ENCODE peak calls at places on chromosome X, in four cellular contexts. K is suprapubic skin, O is A549, V is sigmoid colon. P is an unnamed sample.

GRCh38 chrX:7088968-7089615 is 58.4 kb upstream of the STS start:
- DNase-seq in K (no peak), O (no peak), V (no peak), P (no peak)

GRCh38 chrX:136714626-136715599 is 65.8 kb downstream of the ARHGEF6 start:
- DNase-seq in K (no peak), O (no peak), V (no peak), P (no peak)

GRCh38 chrX:43618376-43619205 is 37.5 kb upstream of the MAOA start:
- DNase-seq in K (no peak), O (no peak), V (no peak), P (no peak)

GRCh38 chrX:37543324-37543723 is 28.1 kb upstream of the LANCL3 start:
- DNase-seq in K (no peak), O (no peak), V (peak), P (no peak)

GRCh38 chrX:42855262-42855661 is 77.3 kb upstream of the PPP1R2C start:
- DNase-seq in K (no peak), O (no peak), V (no peak), P (no peak)

GRCh38 chrX:41350150-41350975 is 16.4 kb downstream of the DDX3X start:
- DNase-seq in K (no peak), O (no peak), V (no peak), P (no peak)

GRCh38 chrX:104712515-104712914 is 146.5 kb downstream of the IL1RAPL2 start:
- DNase-seq in K (no peak), O (no peak), V (no peak), P (no peak)

GRCh38 chrX:135973025-135973547 is 702 bp downstream of the MMGT1 start:
- DNase-seq in K (no peak), O (peak), V (no peak), P (no peak)

GRCh38 chrX:19611636-19612376 is 96.5 kb upstream of the MAP3K15 start:
- DNase-seq in K (no peak), O (no peak), V (no peak), P (no peak)

GRCh38 chrX:110341189-110342035 is 17.2 kb upstream of the RTL9 start:
- DNase-seq in K (no peak), O (no peak), V (no peak), P (no peak)

GRCh38 chrX:112654871-112655270 is 24.9 kb downstream of the LHFPL1 start:
- DNase-seq in K (no peak), O (no peak), V (no peak), P (no peak)

GRCh38 chrX:14027511-14028019 is 2.1 kb downstream of the GEMIN8 start:
- DNase-seq in K (no peak), O (no peak), V (no peak), P (no peak)

GRCh38 chrX:107730298-107730655 is 45.3 kb downstream of the TSC22D3 start:
- DNase-seq in K (no peak), O (no peak), V (no peak), P (no peak)

GRCh38 chrX:147476008-147476407 is 435.7 kb upstream of the FMR1 start:
- DNase-seq in K (no peak), O (no peak), V (no peak), P (no peak)

GRCh38 chrX:137025930-137026329 is 7.9 kb downstream of the GPR101 start:
- DNase-seq in K (no peak), O (no peak), V (no peak), P (no peak)

GRCh38 chrX:147646949-147647717 is 264.6 kb upstream of the FMR1 start:
- DNase-seq in K (no peak), O (no peak), V (no peak), P (no peak)

GRCh38 chrX:150269613-150270254 is 93.4 kb upstream of the MAMLD1 start:
- DNase-seq in K (no peak), O (peak), V (no peak), P (no peak)

GRCh38 chrX:15434205-15434604 is 50.0 kb upstream of the VEGFD start:
- DNase-seq in K (no peak), O (no peak), V (no peak), P (no peak)

GRCh38 chrX:44400588-44400987 is 57.1 kb upstream of the EFHC2 start:
- DNase-seq in K (no peak), O (no peak), V (no peak), P (no peak)

GRCh38 chrX:27765718-27766117 is 42.1 kb upstream of the MAGEB10 start:
- DNase-seq in K (no peak), O (no peak), V (no peak), P (no peak)

GRCh38 chrX:149121526-149121925 is 383.6 kb downstream of the IDS start:
- DNase-seq in K (no peak), O (no peak), V (no peak), P (no peak)

GRCh38 chrX:53479295-53479694 is 45.1 kb upstream of the HSD17B10 start:
- DNase-seq in K (no peak), O (no peak), V (no peak), P (no peak)

GRCh38 chrX:18961686-18962085 is 22.2 kb downstream of the PHKA2 start:
- DNase-seq in K (no peak), O (no peak), V (no peak), P (no peak)

GRCh38 chrX:27086221-27086620 is 376.9 kb downstream of the PPP4R3C start:
- DNase-seq in K (no peak), O (no peak), V (no peak), P (no peak)

GRCh38 chrX:5051831-5052491 is 1176.7 kb downstream of the NLGN4X start:
- DNase-seq in K (no peak), O (peak), V (peak), P (no peak)

GRCh38 chrX:17374619-17375360 is at the start of gene NHS:
- DNase-seq in K (no peak), O (peak), V (peak), P (peak)

GRCh38 chrX:37998586-37999267 is 7.6 kb upstream of the SYTL5 start:
- DNase-seq in K (no peak), O (peak), V (no peak), P (no peak)

GRCh38 chrX:102599084-102599949 is at the start of gene ARMCX5:
- DNase-seq in K (peak), O (peak), V (peak), P (no peak)

GRCh38 chrX:150099316-150099715 is 161.0 kb upstream of the EOLA2 start:
- DNase-seq in K (no peak), O (no peak), V (no peak), P (peak)

GRCh38 chrX:3175659-3176438 is 134.6 kb downstream of the ARSF start:
- DNase-seq in K (no peak), O (no peak), V (no peak), P (no peak)

GRCh38 chrX:150312931-150313330 is 50.2 kb upstream of the MAMLD1 start:
- DNase-seq in K (no peak), O (no peak), V (no peak), P (no peak)

GRCh38 chrX:39253551-39253950 is 452.3 kb downstream of the MID1IP1 start:
- DNase-seq in K (no peak), O (no peak), V (no peak), P (no peak)

GRCh38 chrX:20412871-20413486 is 146.3 kb upstream of the RPS6KA3 start:
- DNase-seq in K (no peak), O (no peak), V (no peak), P (no peak)

GRCh38 chrX:74536142-74537010 is 78.0 kb downstream of the RLIM start:
- DNase-seq in K (peak), O (peak), V (peak), P (peak)

GRCh38 chrX:21926116-21926515 is 14.4 kb upstream of the SMS start:
- DNase-seq in K (no peak), O (no peak), V (no peak), P (no peak)

GRCh38 chrX:154321624-154322023 is 26.0 kb downstream of the TKTL1 start:
- DNase-seq in K (no peak), O (no peak), V (no peak), P (no peak)

GRCh38 chrX:155535866-155536265 is 76.9 kb downstream of the TMLHE start:
- DNase-seq in K (no peak), O (no peak), V (no peak), P (no peak)

DNA sequence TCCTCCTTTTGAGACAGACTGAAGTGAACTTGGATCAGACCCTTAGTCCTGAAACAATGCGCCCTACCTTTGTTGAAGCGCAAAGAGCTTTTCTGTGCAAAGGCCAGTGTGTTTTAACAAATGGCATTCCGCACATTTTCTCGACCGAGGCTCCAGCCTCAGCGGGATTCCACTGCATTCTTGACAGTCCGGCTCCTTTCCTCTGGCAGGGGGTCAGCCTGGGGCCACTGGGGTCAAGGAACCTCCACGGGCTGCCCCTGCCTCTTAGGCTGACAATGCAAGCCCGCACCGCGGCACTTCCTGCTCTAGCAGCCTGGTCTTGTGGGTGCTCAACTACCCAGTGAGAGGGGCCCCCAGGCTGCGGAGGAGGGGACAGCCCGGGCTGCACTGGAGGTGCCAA is 47.2 kb upstream of the TFDP3 start:
- DNase-seq in K (no peak), O (no peak), V (no peak), P (no peak)
- TF ChIP-seq EP300 in K (no peak), O (no peak), V (no peak), P (no peak)

DNA sequence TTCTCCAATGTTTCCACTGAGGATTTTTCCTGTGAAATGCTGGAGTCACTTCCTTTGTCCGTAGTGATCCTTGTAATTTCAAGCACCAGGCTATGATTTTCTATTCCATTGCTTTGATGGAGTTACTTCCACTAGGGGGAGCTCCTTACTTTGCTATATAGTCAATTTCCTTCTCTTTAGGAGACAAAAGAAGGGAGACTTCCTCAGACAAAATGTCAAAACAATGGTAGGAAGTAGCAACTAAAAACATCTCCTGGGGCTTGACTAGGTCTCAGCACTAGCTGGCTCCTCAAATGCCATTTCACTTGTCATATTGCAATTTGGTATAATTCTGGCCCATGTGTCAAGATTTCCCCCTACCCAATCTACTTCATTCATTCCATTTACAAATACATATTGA is 24.1 kb downstream of the ZCCHC12 start:
- DNase-seq in K (no peak), O (peak), V (no peak), P (no peak)
- TF ChIP-seq CTCF in K (no peak), O (peak), V (peak), P (peak)

GRCh38 chrX:31506360-31506759 is 434.5 kb upstream of the FTHL17 start:
- DNase-seq in K (no peak), O (no peak), V (no peak), P (no peak)

GRCh38 chrX:31508338-31508737 is 436.5 kb upstream of the FTHL17 start:
- DNase-seq in K (no peak), O (no peak), V (peak), P (no peak)
- TF ChIP-seq EP300 in K (no peak), O (no peak), V (no peak), P (no peak)

DNA sequence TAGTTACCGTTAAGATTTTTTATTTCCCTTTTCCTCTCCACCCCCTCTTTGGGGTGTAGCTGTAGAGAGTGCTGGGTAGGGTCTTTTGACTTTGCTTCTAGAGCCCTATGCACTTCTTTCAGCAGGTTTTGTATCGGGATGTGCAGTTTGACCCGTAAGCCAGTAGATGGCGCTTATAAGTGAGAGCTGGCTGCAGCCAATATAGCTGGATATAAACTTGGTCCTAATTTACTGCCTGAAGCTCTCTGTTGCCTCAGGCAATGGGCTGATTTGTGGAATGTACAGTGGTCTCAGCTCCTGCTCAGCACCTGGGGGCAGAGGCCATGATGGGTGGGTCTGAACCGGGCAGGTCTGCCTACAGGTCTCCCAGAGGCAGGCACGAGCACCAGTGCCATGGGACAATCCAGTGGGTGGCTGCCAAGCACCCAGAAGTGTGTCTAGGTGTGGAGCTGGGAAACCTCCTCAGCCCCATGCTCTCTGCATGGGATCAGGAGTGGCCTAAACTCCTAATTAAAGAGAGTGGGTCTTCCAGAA is 146.5 kb downstream of the SPANXN1 start:
- DNase-seq in K (no peak), O (no peak), V (no peak), P (no peak)
- TF ChIP-seq CTCF in K (no peak), O (no peak), V (no peak), P (no peak)

DNA sequence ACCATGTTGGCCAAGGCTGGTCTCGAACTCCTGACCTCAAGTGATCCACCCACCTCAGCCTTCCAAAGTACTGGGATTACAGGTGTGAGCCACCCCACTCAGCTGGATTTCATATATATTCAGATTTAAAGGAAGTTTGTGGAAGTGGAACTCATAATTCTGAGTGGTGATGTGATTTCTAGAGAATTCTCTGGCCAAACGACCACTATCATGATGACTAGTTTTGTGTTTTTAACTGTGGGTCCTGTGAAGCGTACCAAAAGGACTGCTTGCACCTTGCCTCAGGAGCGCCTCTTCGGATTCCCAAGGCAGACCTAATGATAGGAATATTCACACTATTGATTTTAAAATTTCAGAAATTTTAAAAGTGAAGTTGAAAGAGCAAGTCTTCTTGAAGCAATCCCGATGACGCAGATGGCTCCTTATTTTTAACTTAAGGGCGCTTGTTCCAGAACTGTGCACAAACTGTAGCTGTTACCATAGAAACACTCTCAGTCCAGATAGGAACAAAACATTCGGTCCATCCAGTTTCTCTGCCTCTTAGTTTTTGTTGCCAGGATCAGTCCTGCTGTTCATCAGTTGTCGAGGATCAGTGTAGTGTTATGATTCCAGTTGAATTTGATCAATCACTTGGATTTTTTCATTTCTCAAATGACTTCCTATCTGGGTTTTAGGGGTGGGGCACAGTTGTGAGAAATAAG is 51.7 kb upstream of the CLCN4 start:
- DNase-seq in K (no peak), O (no peak), V (peak), P (no peak)
- TF ChIP-seq EP300 in K (no peak), O (no peak), V (peak), P (peak)

GRCh38 chrX:54786972-54787371 is 11.1 kb downstream of the ITIH6 start:
- DNase-seq in K (no peak), O (no peak), V (no peak), P (no peak)
- TF ChIP-seq CTCF in K (no peak), O (no peak), V (no peak), P (no peak)

P was measured in esophagus muscularis mucosa.